ENCODE peak calls at places on chromosomes 13 and 19, in nine cellular contexts. H, B, I, C, D, J, V, R and W are unnamed samples.

GRCh38 chr19:11860721-11861120 is 12.2 kb downstream of the ZNF439 start:
- DNase-seq in C (no peak), B (no peak), D (no peak), R (no peak), I (no peak), J (no peak), V (no peak), H (no peak), W (no peak)

GRCh38 chr19:53553865-53554791 is 16.2 kb downstream of the ZNF331 start:
- DNase-seq in R (peak), J (peak), C (peak), I (peak), V (peak), D (peak), B (peak), H (peak), W (peak)

GRCh38 chr19:2035590-2035991 is 15.5 kb downstream of the MKNK2 start:
- DNase-seq in H (no peak), D (no peak), R (no peak), J (no peak), I (no peak), B (no peak), C (no peak), V (no peak), W (no peak)

GRCh38 chr19:31351212-31352193 is 2.3 kb upstream of the TSHZ3 start:
- DNase-seq in V (peak), I (peak), J (peak), R (no peak), C (peak), B (peak), D (no peak), H (no peak), W (no peak)

GRCh38 chr13:33578786-33579185 is 239.2 kb upstream of the RFC3 start:
- DNase-seq in C (no peak), H (no peak), D (no peak), B (no peak), V (no peak), R (no peak), I (no peak), J (peak), W (no peak)

GRCh38 chr13:39201075-39201630 is 162.9 kb downstream of the NHLRC3 start:
- DNase-seq in J (no peak), R (no peak), D (no peak), C (no peak), H (peak), V (no peak), B (no peak), I (no peak), W (no peak)

GRCh38 chr19:28915737-28916460 is 297.1 kb downstream of the UQCRFS1 start:
- DNase-seq in D (no peak), R (no peak), C (no peak), B (no peak), V (no peak), H (no peak), J (no peak), I (no peak), W (no peak)

GRCh38 chr13:26262156-26262555 is 8.2 kb downstream of the CDK8 start:
- DNase-seq in R (no peak), H (no peak), V (no peak), J (no peak), I (no peak), C (no peak), B (no peak), D (no peak), W (no peak)

GRCh38 chr19:3783660-3784584 is 2.3 kb downstream of the MATK start:
- DNase-seq in D (peak), C (no peak), V (no peak), J (no peak), I (no peak), B (no peak), R (no peak), H (no peak), W (no peak)

GRCh38 chr19:12838182-12838890 is at the start of gene MAST1:
- DNase-seq in H (no peak), C (no peak), B (no peak), I (no peak), R (peak), D (peak), V (no peak), J (no peak), W (no peak)

GRCh38 chr13:53015971-53016370 is 12.6 kb upstream of the OLFM4 start:
- DNase-seq in R (no peak), H (no peak), D (no peak), J (no peak), B (no peak), V (no peak), C (no peak), I (no peak), W (no peak)

GRCh38 chr19:58346961-58347929 is 6.0 kb downstream of the A1BG start:
- DNase-seq in R (peak), B (peak), D (peak), J (peak), I (no peak), H (no peak), C (peak), V (peak), W (no peak)

GRCh38 chr13:75310005-75310580 is 171.9 kb downstream of the TBC1D4 start:
- DNase-seq in D (no peak), V (no peak), I (no peak), H (no peak), R (no peak), C (no peak), B (no peak), J (no peak), W (no peak)

GRCh38 chr13:40377783-40378182 is 288.7 kb downstream of the FOXO1 start:
- DNase-seq in B (peak), V (peak), R (no peak), D (no peak), I (peak), J (peak), C (peak), H (no peak), W (no peak)

GRCh38 chr19:38685666-38686529 is 38.4 kb downstream of the ACTN4 start:
- DNase-seq in I (peak), J (peak), B (peak), R (no peak), D (peak), V (peak), C (peak), H (no peak), W (no peak)

GRCh38 chr13:48066310-48066989 is 28.5 kb downstream of the MED4 start:
- DNase-seq in J (no peak), C (peak), R (no peak), B (peak), H (peak), V (peak), I (no peak), D (peak), W (no peak)

GRCh38 chr13:86135856-86136255 is 336.6 kb upstream of the SLITRK6 start:
- DNase-seq in V (no peak), R (no peak), I (no peak), J (no peak), B (no peak), C (no peak), H (no peak), D (no peak), W (no peak)

GRCh38 chr19:29651622-29652394 is 13.5 kb upstream of the PLEKHF1 start:
- DNase-seq in J (no peak), C (no peak), D (no peak), R (no peak), V (no peak), B (no peak), I (no peak), H (no peak), W (no peak)

GRCh38 chr19:56508282-56508778 is 675 bp downstream of the ZNF471 start:
- DNase-seq in V (no peak), B (no peak), H (peak), C (no peak), J (no peak), I (no peak), R (no peak), D (no peak), W (peak)

GRCh38 chr19:51325161-51325979 is 13.9 kb downstream of the IGLON5 start:
- DNase-seq in B (no peak), J (no peak), D (no peak), R (no peak), C (no peak), I (no peak), V (no peak), H (no peak), W (no peak)

GRCh38 chr13:101487046-101487830 is 34.8 kb downstream of the ITGBL1 start:
- DNase-seq in J (no peak), C (no peak), V (no peak), D (no peak), I (no peak), B (no peak), R (no peak), H (no peak), W (no peak)

GRCh38 chr19:38321646-38322323 is 2.1 kb downstream of the KCNK6 start:
- DNase-seq in V (peak), B (peak), I (no peak), H (no peak), D (no peak), R (no peak), C (peak), J (no peak), W (no peak)

GRCh38 chr13:102847272-102848234 is 1.7 kb downstream of the ERCC5 start:
- DNase-seq in J (peak), I (peak), C (peak), R (no peak), B (peak), V (peak), D (peak), H (no peak), W (no peak)

GRCh38 chr19:44356383-44357111 is at the start of gene ZNF112:
- DNase-seq in J (peak), R (peak), B (peak), V (peak), I (peak), C (peak), H (peak), D (peak), W (peak)

GRCh38 chr19:50039968-50040367 is 14.2 kb downstream of the ZNF473 start:
- DNase-seq in J (no peak), C (no peak), H (no peak), B (no peak), R (no peak), I (no peak), V (no peak), D (no peak), W (no peak)